ENCODE peak calls at places on chromosomes 6 and 20, in four cellular contexts. B is mesendoderm, X is IMR-90, J is H9. F is an unnamed sample.

GRCh38 chr6:37732688-37733087 is 35.0 kb upstream of the MDGA1 start:
- DNase-seq in B (peak; percentile 32), X (no peak), J (peak; percentile 50), F (no peak)

GRCh38 chr6:55260181-55260580 is 67.1 kb upstream of the GFRAL start:
- DNase-seq in B (peak; percentile 67), X (no peak), J (no peak), F (no peak)

GRCh38 chr20:46770330-46771194 is 61.1 kb downstream of the SLC2A10 start:
- DNase-seq in B (no peak), X (peak; percentile 58), J (no peak), F (no peak)

GRCh38 chr6:149501201-149501600 is 16.4 kb upstream of the ZC3H12D start:
- DNase-seq in B (no peak), X (no peak), J (no peak), F (no peak)

GRCh38 chr6:127120109-127120786 is 1.8 kb downstream of the RSPO3 start:
- DNase-seq in B (peak; percentile 16), X (no peak), J (peak; percentile 32), F (no peak)

GRCh38 chr6:28977351-28978136 is 27.6 kb downstream of the ZNF311 start:
- DNase-seq in B (no peak), X (peak; percentile 50), J (peak; percentile 53), F (no peak)

GRCh38 chr20:34705383-34706021 is 1.4 kb downstream of the TP53INP2 start:
- DNase-seq in B (peak; percentile 23), X (peak; percentile 23), J (peak; percentile 39), F (no peak)

GRCh38 chr6:26561533-26562466 is 23.6 kb downstream of the HMGN4 start:
- DNase-seq in B (no peak), X (no peak), J (no peak), F (no peak)

GRCh38 chr6:35603326-35604202 is 85.2 kb downstream of the FKBP5 start:
- DNase-seq in B (no peak), X (no peak), J (no peak), F (no peak)

GRCh38 chr6:66623050-66623449 is 916.0 kb upstream of the EYS start:
- DNase-seq in B (no peak), X (no peak), J (no peak), F (no peak)

GRCh38 chr6:69265706-69266105 is 531.1 kb downstream of the LMBRD1 start:
- DNase-seq in B (no peak), X (no peak), J (no peak), F (no peak)

GRCh38 chr20:36435799-36436541 is 105.3 kb upstream of the MYL9 start:
- DNase-seq in B (peak; percentile 92), X (peak; percentile 21), J (peak; percentile 96), F (peak; percentile 33)

GRCh38 chr20:43752561-43753301 is 25.9 kb upstream of the GTSF1L start:
- DNase-seq in B (no peak), X (peak; percentile 90), J (no peak), F (no peak)

GRCh38 chr6:145206247-145206907 is 528.9 kb downstream of the EPM2A start:
- DNase-seq in B (no peak), X (peak; percentile 70), J (no peak), F (no peak)

GRCh38 chr6:79184086-79184485 is 50.4 kb downstream of the HMGN3 start:
- DNase-seq in B (no peak), X (no peak), J (no peak), F (no peak)

GRCh38 chr6:112037783-112038216 is 16.1 kb upstream of the CCN6 start:
- DNase-seq in B (peak; percentile 66), X (peak; percentile 90), J (no peak), F (no peak)

GRCh38 chr6:119077643-119078448 is 618 bp downstream of the FAM184A start:
- DNase-seq in B (peak; percentile 61), X (no peak), J (peak; percentile 78), F (no peak)

GRCh38 chr6:113047148-113047547 is 700.0 kb downstream of the RFPL4B start:
- DNase-seq in B (no peak), X (peak; percentile 89), J (no peak), F (no peak)

GRCh38 chr6:13098808-13099570 is 229.3 kb downstream of the TBC1D7 start:
- DNase-seq in B (no peak), X (no peak), J (no peak), F (no peak)

GRCh38 chr6:30645989-30646388 is 944 bp upstream of the C6orf136 start:
- DNase-seq in B (no peak), X (no peak), J (no peak), F (no peak)

GRCh38 chr20:62900692-62901584 is 25.4 kb downstream of the DIDO1 start:
- DNase-seq in B (peak; percentile 73), X (no peak), J (no peak), F (no peak)

GRCh38 chr6:85468326-85468725 is 18.4 kb downstream of the NT5E start:
- DNase-seq in B (peak; percentile 40), X (peak; percentile 57), J (peak; percentile 10), F (no peak)

GRCh38 chr6:54299542-54300269 is 8.5 kb upstream of the TINAG start:
- DNase-seq in B (no peak), X (peak; percentile 32), J (no peak), F (no peak)

GRCh38 chr6:149642829-149643580 is 5.5 kb downstream of the KATNA1 start:
- DNase-seq in B (no peak), X (peak; percentile 42), J (no peak), F (no peak)

GRCh38 chr6:27873101-27874030 is 38.8 kb downstream of the OR2B2 start:
- DNase-seq in B (peak; percentile 96), X (peak; percentile 83), J (peak; percentile 68), F (peak; percentile 67)

GRCh38 chr6:11831653-11832052 is 53.0 kb upstream of the ADTRP start:
- DNase-seq in B (no peak), X (no peak), J (no peak), F (no peak)

GRCh38 chr20:57831326-57831991 is 121.6 kb upstream of the PMEPA1 start:
- DNase-seq in B (no peak), X (no peak), J (no peak), F (no peak)

GRCh38 chr6:15327271-15327670 is 81.4 kb downstream of the JARID2 start:
- DNase-seq in B (no peak), X (no peak), J (no peak), F (no peak)
- H2BK5ac ChIP-seq in B (no peak overlapping the region), X (no peak overlapping the region), J (no peak overlapping the region), F (no peak overlapping the region)

GRCh38 chr6:32182617-32183016 is 1.4 kb downstream of the AGER start:
- DNase-seq in B (no peak), X (no peak), J (no peak), F (no peak)
- H2BK5ac ChIP-seq in B (no peak overlapping the region), X (no peak overlapping the region), J (no peak overlapping the region), F (no peak overlapping the region)

DNA sequence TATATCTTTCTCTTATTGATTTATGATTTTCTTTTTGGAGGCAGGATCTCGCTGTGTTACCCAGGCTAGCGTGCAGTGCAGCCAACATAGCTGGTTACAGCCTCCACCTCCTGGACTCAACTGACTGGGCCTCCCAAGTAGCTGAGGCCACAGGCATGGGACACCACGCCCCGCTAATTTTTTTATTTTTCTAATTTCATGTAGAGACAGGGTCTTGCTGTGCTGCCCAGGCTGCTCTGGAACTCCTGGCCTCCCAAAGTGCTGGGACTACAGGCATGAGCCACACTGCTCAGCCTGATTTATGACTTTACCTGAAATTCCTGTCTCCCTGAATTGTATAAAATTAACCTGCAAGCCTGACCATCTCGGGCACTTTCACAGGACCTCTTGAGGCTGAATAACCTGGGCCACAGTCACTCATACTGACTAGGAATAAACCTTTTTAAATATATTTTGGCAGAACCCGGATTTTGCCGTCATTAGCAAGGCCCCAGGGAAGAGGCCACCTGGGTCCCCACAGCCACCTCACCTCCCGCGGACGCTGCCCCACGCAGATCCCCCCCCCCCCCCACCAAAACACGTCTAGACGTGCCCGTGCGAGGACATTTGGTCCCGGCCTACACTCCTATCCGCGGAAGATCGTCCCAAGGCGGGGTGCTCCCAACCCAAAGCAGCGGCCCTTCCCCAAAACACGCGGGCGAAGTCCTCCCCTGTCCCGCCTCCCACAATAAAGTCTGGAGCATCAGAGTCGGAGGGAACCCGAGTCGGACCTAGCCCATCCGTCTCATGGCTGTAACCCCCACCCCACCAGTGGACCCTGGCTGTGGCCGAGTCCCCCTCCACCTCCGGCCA is 895 bp downstream of the ZNF337 start:
- DNase-seq in B (no peak), X (no peak), J (no peak), F (peak; percentile 12)
- H2BK5ac ChIP-seq in B (no peak overlapping the region), X (peak overlapping the region; percentile 81), J (no peak overlapping the region), F (peak overlapping the region; percentile 90)

GRCh38 chr6:133764011-133764812 is 124.7 kb upstream of the TCF21 start:
- DNase-seq in B (no peak), X (peak; percentile 79), J (no peak), F (no peak)
- H2BK5ac ChIP-seq in B (no peak overlapping the region), X (peak overlapping the region; percentile 87), J (no peak overlapping the region), F (no peak overlapping the region)

GRCh38 chr6:41073203-41073967 is 611 bp downstream of the NFYA start:
- DNase-seq in B (peak; percentile 92), X (peak; percentile 69), J (peak; percentile 87), F (peak; percentile 80)
- H2BK5ac ChIP-seq in B (peak overlapping the region; percentile 14), X (peak overlapping the region; percentile 74), J (no peak overlapping the region), F (peak overlapping the region; percentile 99)

F was measured in neuronal stem cell.